ENCODE peak calls at places on chromosomes 5 and 9, in seven cellular contexts. G, F, Z, Q, T, J and L are unnamed samples.

GRCh38 chr5:176660860-176661641 is 13.8 kb downstream of the TSPAN17 start:
- DNase-seq in Q (peak), F (peak), Z (peak), J (peak), G (peak), T (peak), L (peak)

GRCh38 chr5:153670081-153670480 is 179.6 kb downstream of the GRIA1 start:
- DNase-seq in Q (no peak), F (no peak), Z (no peak), T (no peak), J (no peak), G (no peak), L (no peak)

GRCh38 chr5:435156-435790 is 7.7 kb upstream of the EXOC3 start:
- DNase-seq in F (no peak), J (no peak), Z (no peak), Q (no peak), T (no peak), G (no peak), L (no peak)

GRCh38 chr5:35771321-35771720 is 85.4 kb upstream of the IL7R start:
- DNase-seq in Q (no peak), T (peak), J (no peak), G (peak), F (no peak), Z (peak), L (no peak)

GRCh38 chr9:22144226-22144625 is 135.1 kb upstream of the CDKN2B start:
- DNase-seq in J (no peak), G (peak), T (no peak), Q (no peak), F (no peak), Z (no peak), L (no peak)

GRCh38 chr9:86846679-86847078 is 100.6 kb downstream of the GAS1 start:
- DNase-seq in F (no peak), G (peak), T (no peak), Z (no peak), Q (no peak), J (no peak), L (no peak)

GRCh38 chr5:71569748-71570509 is 17.2 kb upstream of the MCCC2 start:
- DNase-seq in F (no peak), T (no peak), Z (no peak), Q (no peak), J (no peak), G (no peak), L (no peak)

GRCh38 chr9:12862596-12862995 is 87.8 kb downstream of the LURAP1L start:
- DNase-seq in F (no peak), J (no peak), Q (no peak), Z (no peak), T (no peak), G (no peak), L (no peak)

GRCh38 chr5:136856648-136857047 is 491.3 kb upstream of the TRPC7 start:
- DNase-seq in Q (no peak), G (no peak), J (no peak), T (no peak), Z (no peak), F (no peak), L (no peak)

GRCh38 chr9:112097712-112098688 is 77.1 kb downstream of the SUSD1 start:
- DNase-seq in Z (peak), F (peak), G (peak), T (peak), Q (peak), J (peak), L (peak)

GRCh38 chr9:8589476-8589875 is 789.9 kb upstream of the DMAC1 start:
- DNase-seq in Q (no peak), G (no peak), F (no peak), Z (no peak), J (no peak), T (no peak), L (no peak)

GRCh38 chr9:14670718-14671117 is 22.5 kb downstream of the ZDHHC21 start:
- DNase-seq in J (no peak), F (no peak), T (no peak), Z (peak), Q (no peak), G (peak), L (no peak)

GRCh38 chr9:96483733-96484240 is 33.8 kb downstream of the HABP4 start:
- DNase-seq in F (no peak), J (no peak), Q (no peak), T (no peak), G (no peak), Z (no peak), L (no peak)